ENCODE peak calls at places on chromosomes 5 and 9, in nine cellular contexts. U, Q, N, K, S, P, G, A and J are unnamed samples.
A peak's percentile ranks its signal among the peaks of the same experiment; 100 is the strongest.

GRCh38 chr5:57193757-57194413 is 20.0 kb downstream of the GPBP1 start:
- DNase-seq in U (no peak), Q (no peak), N (no peak), K (no peak), S (no peak), P (no peak), G (no peak), A (no peak), J (no peak)

GRCh38 chr5:175671013-175671412 is 13.1 kb downstream of the HRH2 start:
- DNase-seq in U (no peak), Q (no peak), N (no peak), K (no peak), S (no peak), P (no peak), G (peak; percentile 51), A (no peak), J (no peak)

GRCh38 chr9:126609191-126609590 is 4.5 kb upstream of the LMX1B start:
- DNase-seq in U (no peak), Q (no peak), N (no peak), K (no peak), S (no peak), P (no peak), G (no peak), A (no peak), J (no peak)

GRCh38 chr5:172707285-172708182 is 63.5 kb downstream of the DUSP1 start:
- DNase-seq in U (no peak), Q (peak; percentile 66), N (peak; percentile 45), K (peak; percentile 49), S (peak; percentile 75), P (peak; percentile 90), G (peak; percentile 80), A (peak; percentile 26), J (peak; percentile 55)

GRCh38 chr9:10268500-10269485 is 344.0 kb downstream of the PTPRD start:
- DNase-seq in U (no peak), Q (peak; percentile 8), N (peak; percentile 4), K (peak; percentile 5), S (peak; percentile 50), P (no peak), G (no peak), A (no peak), J (no peak)

GRCh38 chr5:174115226-174115625 is 69.7 kb downstream of the NSG2 start:
- DNase-seq in U (no peak), Q (no peak), N (no peak), K (no peak), S (no peak), P (no peak), G (no peak), A (no peak), J (no peak)

GRCh38 chr9:114953917-114954316 is 23.5 kb upstream of the TNFSF8 start:
- DNase-seq in U (peak; percentile 66), Q (peak; percentile 70), N (peak; percentile 48), K (peak; percentile 79), S (peak; percentile 90), P (peak; percentile 93), G (no peak), A (peak; percentile 75), J (peak; percentile 39)

GRCh38 chr5:139655727-139656271 is 7.7 kb downstream of the CXXC5 start:
- DNase-seq in U (no peak), Q (peak; percentile 37), N (no peak), K (no peak), S (no peak), P (peak; percentile 82), G (peak; percentile 88), A (no peak), J (no peak)

GRCh38 chr5:10808347-10809212 is 47.5 kb upstream of the DAP start:
- DNase-seq in U (no peak), Q (no peak), N (no peak), K (no peak), S (no peak), P (no peak), G (no peak), A (no peak), J (no peak)

GRCh38 chr9:23375511-23375910 is 450.5 kb downstream of the ELAVL2 start:
- DNase-seq in U (no peak), Q (no peak), N (no peak), K (no peak), S (no peak), P (no peak), G (no peak), A (no peak), J (no peak)

GRCh38 chr5:149442563-149443182 is 63.6 kb upstream of the IL17B start:
- DNase-seq in U (peak; percentile 85), Q (peak; percentile 68), N (peak; percentile 81), K (no peak), S (peak; percentile 85), P (peak; percentile 89), G (peak; percentile 96), A (no peak), J (peak; percentile 44)

GRCh38 chr9:87950765-87951488 is 23.4 kb downstream of the CDK20 start:
- DNase-seq in U (no peak), Q (no peak), N (peak; percentile 59), K (no peak), S (peak; percentile 52), P (peak; percentile 52), G (no peak), A (no peak), J (no peak)

GRCh38 chr9:32251539-32251938 is 132.9 kb upstream of the ACO1 start:
- DNase-seq in U (no peak), Q (peak; percentile 44), N (peak; percentile 54), K (peak; percentile 4), S (peak; percentile 74), P (no peak), G (no peak), A (peak; percentile 1), J (no peak)